ENCODE peak calls at places on chromosomes 2 and 18, in four cellular contexts. B is IMR-90, R is neuronal stem cell, V is H1. P is an unnamed sample.

GRCh38 chr2:211247751-211248150 is 691.4 kb downstream of the CPS1 start:
- DNase-seq in R (no peak), B (no peak), V (no peak), P (no peak)

GRCh38 chr2:224135881-224136280 is 96.8 kb upstream of the SERPINE2 start:
- DNase-seq in V (no peak), B (no peak), R (no peak), P (no peak)

GRCh38 chr2:133422946-133423345 is 145.3 kb downstream of the NCKAP5 start:
- DNase-seq in R (no peak), V (no peak), B (peak; percentile 76), P (no peak)

GRCh38 chr2:101418704-101419663 is 31.7 kb upstream of the CREG2 start:
- DNase-seq in V (no peak), B (peak; percentile 74), R (peak; percentile 18), P (no peak)

GRCh38 chr2:213640742-213641425 is 356.6 kb downstream of the SPAG16 start:
- DNase-seq in R (no peak), B (no peak), V (no peak), P (no peak)

GRCh38 chr2:176234966-176235365 is 34.3 kb upstream of the MTX2 start:
- DNase-seq in B (no peak), R (no peak), V (no peak), P (no peak)

GRCh38 chr18:24185805-24186204 is 46.9 kb downstream of the CABYR start:
- DNase-seq in V (no peak), B (peak; percentile 78), R (no peak), P (no peak)

GRCh38 chr2:216408426-216409315 is 3.6 kb upstream of the SMARCAL1 start:
- DNase-seq in R (no peak), B (no peak), V (no peak), P (peak; percentile 45)

GRCh38 chr2:218995972-218996644 is 2.9 kb upstream of the CRYBA2 start:
- DNase-seq in R (peak; percentile 78), V (no peak), B (peak; percentile 77), P (peak; percentile 85)

GRCh38 chr2:189933911-189934399 is 128.6 kb downstream of the MSTN start:
- DNase-seq in R (no peak), B (peak; percentile 93), V (no peak), P (no peak)

GRCh38 chr2:30675758-30676157 is 131.5 kb downstream of the CAPN13 start:
- DNase-seq in V (no peak), R (no peak), B (no peak), P (peak; percentile 13)

GRCh38 chr2:68870215-68870614 is 982 bp downstream of the BMP10 start:
- DNase-seq in R (no peak), V (no peak), B (peak; percentile 59), P (no peak)

GRCh38 chr2:237482485-237482884 is 4.6 kb upstream of the MLPH start:
- DNase-seq in R (no peak), V (no peak), B (no peak), P (no peak)

GRCh38 chr2:174338626-174339570 is 4.1 kb downstream of the SP9 start:
- DNase-seq in B (no peak), R (peak; percentile 60), V (no peak), P (peak; percentile 73)

GRCh38 chr2:102425441-102426132 is 2.6 kb downstream of the IL18RAP start:
- DNase-seq in R (no peak), B (no peak), V (no peak), P (no peak)

GRCh38 chr2:216714412-216714775 is 19.0 kb upstream of the IGFBP5 start:
- DNase-seq in V (no peak), B (peak; percentile 71), R (no peak), P (no peak)

GRCh38 chr18:30709598-30709997 is 332.9 kb downstream of the DSC3 start:
- DNase-seq in R (no peak), B (no peak), V (no peak), P (no peak)

GRCh38 chr18:58761241-58761969 is 90.1 kb downstream of the MALT1 start:
- DNase-seq in B (peak; percentile 40), R (no peak), V (no peak), P (peak; percentile 8)

GRCh38 chr18:51153659-51154371 is 43.7 kb downstream of the MEX3C start:
- DNase-seq in R (no peak), B (no peak), V (no peak), P (no peak)

GRCh38 chr2:185979546-185980071 is 241.0 kb downstream of the FSIP2 start:
- DNase-seq in B (no peak), V (no peak), R (no peak), P (no peak)

GRCh38 chr2:159468257-159468656 is 148.1 kb downstream of the BAZ2B start:
- DNase-seq in B (no peak), R (no peak), V (no peak), P (no peak)

GRCh38 chr18:59900222-59901128 is 679 bp downstream of the PMAIP1 start:
- DNase-seq in R (peak; percentile 27), V (no peak), B (peak; percentile 85), P (peak; percentile 62)

GRCh38 chr2:240930096-240930630 is 24.0 kb downstream of the CROCC2 start:
- DNase-seq in B (no peak), V (no peak), R (no peak), P (peak; percentile 18)

GRCh38 chr2:173037245-173038106 is 38.2 kb upstream of the MAP3K20 start:
- DNase-seq in V (no peak), R (no peak), B (peak; percentile 25), P (no peak)

GRCh38 chr18:48611785-48612480 is 73.1 kb downstream of the CTIF start:
- DNase-seq in B (no peak), R (no peak), V (no peak), P (no peak)

GRCh38 chr2:28250006-28250405 is 142.7 kb upstream of the FOSL2 start:
- DNase-seq in B (peak; percentile 91), V (peak; percentile 43), R (no peak), P (no peak)

GRCh38 chr2:163733301-163733938 is 2.4 kb downstream of the FIGN start:
- DNase-seq in V (no peak), R (no peak), B (peak; percentile 6), P (no peak)

GRCh38 chr2:175769200-175769599 is 232.9 kb downstream of the LNPK start:
- DNase-seq in V (no peak), B (no peak), R (no peak), P (no peak)

GRCh38 chr2:174529916-174530315 is 43.1 kb upstream of the GPR155 start:
- DNase-seq in V (no peak), R (no peak), B (no peak), P (no peak)

GRCh38 chr2:235779444-235779896 is 285.6 kb downstream of the AGAP1 start:
- DNase-seq in B (peak; percentile 64), R (peak; percentile 61), V (peak; percentile 71), P (peak; percentile 90)

GRCh38 chr2:240955306-240956101 is 42.9 kb upstream of the SNED1 start:
- DNase-seq in B (no peak), V (no peak), R (no peak), P (peak; percentile 20)

GRCh38 chr18:63320690-63321265 is 1.2 kb upstream of the BCL2 start:
- DNase-seq in V (no peak), R (no peak), B (peak; percentile 32), P (peak; percentile 49)

GRCh38 chr2:190283783-190284182 is 35.8 kb downstream of the HIBCH start:
- DNase-seq in B (peak; percentile 69), V (no peak), R (no peak), P (no peak)

GRCh38 chr2:2586068-2586776 is 255.1 kb upstream of the MYT1L start:
- DNase-seq in V (no peak), R (no peak), B (no peak), P (no peak)

GRCh38 chr2:44836916-44837315 is 104.6 kb upstream of the SIX3 start:
- DNase-seq in V (no peak), B (no peak), R (no peak), P (no peak)

GRCh38 chr2:44838116-44838790 is 103.2 kb upstream of the SIX3 start:
- DNase-seq in R (no peak), B (no peak), V (no peak), P (no peak)

GRCh38 chr2:44836174-44836573 is 105.3 kb upstream of the SIX3 start:
- DNase-seq in V (no peak), R (no peak), B (no peak), P (no peak)

GRCh38 chr2:44840186-44840850 is 101.2 kb upstream of the SIX3 start:
- DNase-seq in V (no peak), R (no peak), B (no peak), P (no peak)

GRCh38 chr2:44839370-44839769 is 102.1 kb upstream of the SIX3 start:
- DNase-seq in R (no peak), V (no peak), B (no peak), P (no peak)
- H2AK5ac ChIP-seq in R (no peak overlapping the region), V (no peak overlapping the region), B (no peak overlapping the region), P (no peak overlapping the region)

DNA sequence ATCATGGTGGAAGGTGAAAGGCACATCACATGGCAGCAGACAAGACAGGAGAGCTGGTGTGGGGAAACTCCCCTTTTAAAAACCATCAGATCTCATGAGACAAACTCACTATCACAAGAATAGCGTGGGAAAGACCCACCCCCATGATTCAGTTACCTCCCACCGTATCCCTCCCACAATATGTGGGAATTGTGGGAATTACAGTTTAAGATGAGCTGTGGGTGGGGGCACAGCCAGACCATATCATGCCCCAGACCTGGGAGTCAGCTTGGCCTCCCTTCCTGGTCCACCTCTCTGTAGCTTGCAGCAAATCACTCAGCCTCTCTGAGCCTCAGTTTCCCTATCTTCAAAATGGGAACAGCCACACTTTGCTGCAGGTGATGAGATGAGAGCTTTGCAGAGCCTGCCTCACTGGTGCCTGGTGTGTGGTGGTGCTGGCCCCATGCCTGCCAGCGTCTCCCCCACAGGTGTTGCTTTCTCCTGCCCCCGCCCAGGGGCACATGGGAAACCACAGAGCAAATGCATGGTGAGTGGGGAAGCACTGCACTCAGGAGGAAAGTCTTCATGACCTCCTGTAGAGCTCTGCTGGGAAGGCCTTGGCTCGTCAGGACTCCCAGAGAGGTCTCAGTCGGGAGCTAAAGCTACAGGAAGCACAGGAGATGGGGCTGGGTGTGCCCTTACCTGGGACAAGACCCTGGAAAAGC is 31.2 kb downstream of the GREB1 start:
- DNase-seq in R (no peak), B (no peak), V (no peak), P (no peak)
- H4K8ac ChIP-seq in R (no peak overlapping the region), B (no peak overlapping the region), V (no peak overlapping the region), P (no peak overlapping the region)

DNA sequence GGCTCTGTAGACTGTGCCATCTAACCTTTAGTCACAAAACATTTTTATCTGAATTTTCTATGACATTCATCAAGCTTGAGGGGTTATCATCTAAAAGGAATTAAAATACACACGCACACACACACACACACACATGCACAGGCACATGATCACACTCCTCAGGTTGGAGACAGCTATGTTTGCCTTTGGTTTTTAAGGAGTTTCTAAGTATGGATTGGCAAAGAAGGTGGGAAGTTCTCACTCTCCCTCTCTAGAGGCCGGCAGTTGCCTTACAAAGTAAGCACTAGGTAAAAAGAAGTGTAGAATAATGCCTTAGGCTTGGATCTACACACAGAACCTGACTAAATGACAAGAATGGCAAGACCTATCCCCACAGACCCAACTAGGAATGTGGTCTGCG is 437.1 kb downstream of the ZEB2 start:
- DNase-seq in B (no peak), V (no peak), R (no peak), P (no peak)
- H2AK5ac ChIP-seq in B (peak overlapping the region; percentile 91), V (no peak overlapping the region), R (no peak overlapping the region), P (no peak overlapping the region)

GRCh38 chr2:75594599-75594998 is 33.9 kb upstream of the EVA1A start:
- DNase-seq in V (no peak), R (no peak), B (no peak), P (no peak)

GRCh38 chr2:75595541-75596395 is 35.0 kb upstream of the EVA1A start:
- DNase-seq in B (peak; percentile 95), R (no peak), V (no peak), P (no peak)

GRCh38 chr2:75598572-75599155 is 37.9 kb upstream of the EVA1A start:
- DNase-seq in B (no peak), R (no peak), V (no peak), P (no peak)

GRCh38 chr2:75597949-75598348 is 37.2 kb upstream of the EVA1A start:
- DNase-seq in B (no peak), V (no peak), R (no peak), P (no peak)

GRCh38 chr2:75596784-75597183 is 36.0 kb upstream of the EVA1A start:
- DNase-seq in B (peak; percentile 40), R (no peak), V (no peak), P (no peak)
- H4K8ac ChIP-seq in B (peak overlapping the region; percentile 98), R (no peak overlapping the region), V (no peak overlapping the region), P (no peak overlapping the region)